ENCODE peak calls at places on chromosomes 5 and 9, in four cellular contexts. E is heart right ventricle, C is upper lobe of right lung, F is fibroblast of the aortic adventitia. Z is an unnamed sample.

GRCh38 chr5:138789771-138790242 is 36.6 kb downstream of the CTNNA1 start:
- DNase-seq in E (no peak), C (no peak), F (peak; percentile 43), Z (no peak)

GRCh38 chr9:134916161-134916665 is 1.5 kb downstream of the FCN1 start:
- DNase-seq in E (no peak), C (peak; percentile 58), F (no peak), Z (no peak)

GRCh38 chr9:98808411-98808815 is 943 bp downstream of the GALNT12 start:
- DNase-seq in E (no peak), C (peak; percentile 93), F (no peak), Z (no peak)

GRCh38 chr9:75023846-75024245 is 4.2 kb downstream of the CARNMT1 start:
- DNase-seq in E (no peak), C (no peak), F (no peak), Z (no peak)

GRCh38 chr5:172007795-172008465 is 1.5 kb upstream of the FBXW11 start:
- DNase-seq in E (no peak), C (no peak), F (peak; percentile 97), Z (peak; percentile 41)

GRCh38 chr9:133396952-133397351 is 20.8 kb downstream of the STKLD1 start:
- DNase-seq in E (no peak), C (no peak), F (no peak), Z (no peak)

GRCh38 chr5:43874772-43875171 is 271.8 kb downstream of the NNT start:
- DNase-seq in E (no peak), C (no peak), F (peak; percentile 83), Z (peak; percentile 60)

GRCh38 chr5:139960723-139961383 is 82.2 kb downstream of the NRG2 start:
- DNase-seq in E (no peak), C (peak; percentile 29), F (no peak), Z (no peak)

GRCh38 chr5:1177826-1178528 is 23.4 kb upstream of the SLC6A19 start:
- DNase-seq in E (no peak), C (no peak), F (no peak), Z (no peak)

GRCh38 chr9:14096182-14096922 is 217.6 kb downstream of the NFIB start:
- DNase-seq in E (no peak), C (no peak), F (peak; percentile 75), Z (peak; percentile 45)

GRCh38 chr5:135950611-135951010 is 4.2 kb downstream of the LECT2 start:
- DNase-seq in E (no peak), C (no peak), F (peak; percentile 19), Z (peak; percentile 83)

GRCh38 chr5:127898551-127899213 is 184.9 kb upstream of the SLC12A2 start:
- DNase-seq in E (no peak), C (no peak), F (peak; percentile 47), Z (peak; percentile 51)

GRCh38 chr5:15850939-15851341 is 328.7 kb downstream of the MARCHF11 start:
- DNase-seq in E (no peak), C (no peak), F (peak; percentile 32), Z (no peak)

GRCh38 chr5:167012281-167013034 is 1279.0 kb upstream of the WWC1 start:
- DNase-seq in E (no peak), C (no peak), F (no peak), Z (no peak)

GRCh38 chr5:97065475-97065874 is 76.9 kb downstream of the LIX1 start:
- DNase-seq in E (no peak), C (no peak), F (no peak), Z (no peak)

GRCh38 chr9:128528445-128529160 is 23.8 kb upstream of the SPTAN1 start:
- DNase-seq in E (no peak), C (no peak), F (no peak), Z (no peak)

GRCh38 chr9:114619205-114619758 is 8.2 kb downstream of the TMEM268 start:
- DNase-seq in E (no peak), C (peak; percentile 82), F (no peak), Z (no peak)

GRCh38 chr9:133942206-133942975 is 49.7 kb downstream of the VAV2 start:
- DNase-seq in E (no peak), C (peak; percentile 47), F (no peak), Z (peak; percentile 45)

GRCh38 chr9:76247426-76247825 is 146.8 kb downstream of the RFK start:
- DNase-seq in E (no peak), C (no peak), F (no peak), Z (no peak)

GRCh38 chr5:123088031-123088805 is 823 bp upstream of the PRDM6 start:
- DNase-seq in E (no peak), C (no peak), F (no peak), Z (peak; percentile 26)

GRCh38 chr5:75023368-75024159 is 28.8 kb downstream of the GCNT4 start:
- DNase-seq in E (no peak), C (no peak), F (no peak), Z (no peak)

GRCh38 chr5:154078305-154078704 is 39.5 kb downstream of the MFAP3 start:
- DNase-seq in E (no peak), C (no peak), F (peak; percentile 9), Z (peak; percentile 42)

GRCh38 chr5:180178516-180179398 is 30.3 kb downstream of the RASGEF1C start:
- DNase-seq in E (no peak), C (peak; percentile 17), F (no peak), Z (no peak)

GRCh38 chr9:94865599-94866456 is 139.3 kb downstream of the AOPEP start:
- DNase-seq in E (peak; percentile 46), C (no peak), F (peak; percentile 66), Z (peak; percentile 16)

GRCh38 chr9:111287127-111287526 is 42.9 kb downstream of the OR2K2 start:
- DNase-seq in E (no peak), C (no peak), F (peak; percentile 78), Z (peak; percentile 81)

GRCh38 chr5:131109540-131110255 is 55.4 kb downstream of the HINT1 start:
- DNase-seq in E (no peak), C (no peak), F (peak; percentile 62), Z (peak; percentile 59)

GRCh38 chr9:35680331-35681105 is 6.8 kb downstream of the CA9 start:
- DNase-seq in E (no peak), C (no peak), F (peak; percentile 22), Z (peak; percentile 66)

GRCh38 chr5:5126444-5126843 is 13.7 kb upstream of the ADAMTS16 start:
- DNase-seq in E (no peak), C (no peak), F (peak; percentile 15), Z (peak; percentile 82)

GRCh38 chr5:82164957-82165698 is 113.0 kb downstream of the RPS23 start:
- DNase-seq in E (no peak), C (no peak), F (peak; percentile 61), Z (no peak)

GRCh38 chr5:172791726-172792445 is 20.9 kb upstream of the DUSP1 start:
- DNase-seq in E (no peak), C (no peak), F (no peak), Z (peak; percentile 30)

GRCh38 chr9:15249042-15249818 is 57.8 kb downstream of the TTC39B start:
- DNase-seq in E (no peak), C (no peak), F (peak; percentile 72), Z (peak; percentile 78)

GRCh38 chr9:96442491-96442890 is 7.5 kb upstream of the HABP4 start:
- DNase-seq in E (no peak), C (no peak), F (no peak), Z (no peak)

GRCh38 chr5:138339086-138339456 is 1.0 kb downstream of the FAM53C start:
- DNase-seq in E (no peak), C (no peak), F (peak; percentile 34), Z (peak; percentile 51)

GRCh38 chr5:1568201-1568979 is 44.6 kb upstream of the LPCAT1 start:
- DNase-seq in E (no peak), C (no peak), F (peak; percentile 94), Z (peak; percentile 88)

GRCh38 chr5:132496631-132497487 is 6.3 kb upstream of the IRF1 start:
- DNase-seq in E (peak; percentile 92), C (peak; percentile 97), F (peak; percentile 83), Z (peak; percentile 97)

GRCh38 chr5:107431998-107432397 is 238.7 kb downstream of the EFNA5 start:
- DNase-seq in E (no peak), C (no peak), F (peak; percentile 60), Z (peak; percentile 61)

GRCh38 chr5:52856564-52856963 is 68.8 kb downstream of the ITGA1 start:
- DNase-seq in E (no peak), C (no peak), F (no peak), Z (no peak)

GRCh38 chr9:4243877-4244812 is 55.7 kb downstream of the GLIS3 start:
- DNase-seq in E (no peak), C (no peak), F (no peak), Z (no peak)

GRCh38 chr9:105405514-105406131 is 42.2 kb upstream of the FSD1L start:
- DNase-seq in E (no peak), C (no peak), F (no peak), Z (peak; percentile 35)

GRCh38 chr5:88679638-88680037 is 203.3 kb downstream of the MEF2C start:
- DNase-seq in E (no peak), C (no peak), F (no peak), Z (no peak)
- H3K4me3 ChIP-seq in E (no peak overlapping the region), C (no peak overlapping the region), F (no peak overlapping the region), Z (no peak overlapping the region)

GRCh38 chr9:116163293-116164055 is 9.9 kb downstream of the PAPPA start:
- DNase-seq in E (no peak), C (no peak), F (no peak), Z (no peak)
- TF ChIP-seq CTCF in E (peak; percentile 43), C (peak; percentile 33), F (peak; percentile 50), Z (peak; percentile 24)

GRCh38 chr9:124262596-124263045 is 4.9 kb downstream of the NEK6 start:
- DNase-seq in E (no peak), C (no peak), F (peak; percentile 41), Z (no peak)

GRCh38 chr9:124263800-124264426 is 6.2 kb downstream of the NEK6 start:
- DNase-seq in E (no peak), C (no peak), F (no peak), Z (no peak)

GRCh38 chr9:124263158-124263557 is 5.4 kb downstream of the NEK6 start:
- DNase-seq in E (no peak), C (no peak), F (no peak), Z (no peak)

GRCh38 chr9:124260769-124261603 is 3.2 kb downstream of the NEK6 start:
- DNase-seq in E (no peak), C (no peak), F (peak; percentile 82), Z (no peak)

GRCh38 chr9:124261787-124262595 is 4.2 kb downstream of the NEK6 start:
- DNase-seq in E (no peak), C (no peak), F (peak; percentile 64), Z (no peak)
- H3K4me3 ChIP-seq in E (no peak overlapping the region), C (peak overlapping the region; percentile 36), F (peak overlapping the region; percentile 58), Z (peak overlapping the region; percentile 89)

DNA sequence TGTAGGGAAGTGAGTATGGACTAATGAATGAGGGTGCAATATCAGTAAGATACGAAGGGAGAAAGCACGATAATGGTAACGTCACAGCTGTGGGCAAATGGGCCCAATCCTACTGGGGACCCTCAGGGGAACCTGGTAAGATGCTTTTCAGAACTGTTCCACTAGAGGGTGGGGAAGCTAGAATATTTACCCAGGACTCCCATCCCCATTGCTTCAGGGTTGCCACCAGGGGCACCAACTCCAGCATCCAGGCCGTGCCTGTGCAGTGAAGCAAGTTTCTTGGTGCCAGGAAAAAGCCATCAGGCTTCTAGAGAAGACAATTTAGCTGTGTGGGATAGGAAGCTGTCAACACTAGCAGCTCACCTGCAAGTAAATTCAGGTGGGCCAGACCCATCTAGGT is 409.3 kb downstream of the AGTPBP1 start:
- DNase-seq in E (no peak), C (no peak), F (no peak), Z (no peak)
- TF ChIP-seq CTCF in E (peak; percentile 8), C (no peak), F (no peak), Z (no peak)

Z was measured in foreskin fibroblast.